ENCODE peak calls at places on chromosomes 4 and X, in four cellular contexts. M is GM03348, Q is osteocyte, E is fibroblast of lung. Y is an unnamed sample.

GRCh38 chrX:43559643-43560042 is 96.5 kb upstream of the MAOA start:
- DNase-seq in M (no peak), Q (no peak), E (peak; percentile 59), Y (peak; percentile 12)

GRCh38 chrX:137051978-137052640 is 18.3 kb upstream of the GPR101 start:
- DNase-seq in M (peak; percentile 79), Q (peak; percentile 90), E (peak; percentile 35), Y (no peak)

GRCh38 chr4:15913631-15913970 is 24.9 kb downstream of the FGFBP1 start:
- DNase-seq in M (peak; percentile 77), Q (no peak), E (peak; percentile 70), Y (peak; percentile 90)

GRCh38 chrX:74924449-74925209 is 623 bp downstream of the NEXMIF start:
- DNase-seq in M (peak; percentile 27), Q (peak; percentile 84), E (peak; percentile 0), Y (no peak)

GRCh38 chrX:123084797-123085196 is 99.3 kb upstream of the GRIA3 start:
- DNase-seq in M (peak; percentile 5), Q (no peak), E (no peak), Y (no peak)

GRCh38 chr4:24551492-24552330 is 32.6 kb downstream of the DHX15 start:
- DNase-seq in M (no peak), Q (no peak), E (peak; percentile 56), Y (no peak)

GRCh38 chr4:39464886-39465501 is 6.1 kb downstream of the LIAS start:
- DNase-seq in M (peak; percentile 80), Q (no peak), E (peak; percentile 86), Y (peak; percentile 46)

GRCh38 chr4:95102391-95102790 is 344.6 kb downstream of the BMPR1B start:
- DNase-seq in M (no peak), Q (no peak), E (no peak), Y (no peak)

GRCh38 chr4:55854132-55854531 is 684 bp downstream of the EXOC1 start:
- DNase-seq in M (peak; percentile 11), Q (no peak), E (no peak), Y (no peak)

GRCh38 chr4:151676301-151676700 is 84.5 kb downstream of the GATB start:
- DNase-seq in M (peak; percentile 78), Q (no peak), E (peak; percentile 65), Y (peak; percentile 67)

GRCh38 chr4:15882675-15883086 is 55.9 kb downstream of the FGFBP1 start:
- DNase-seq in M (peak; percentile 69), Q (no peak), E (peak; percentile 85), Y (peak; percentile 82)

GRCh38 chrX:152904151-152905080 is 6.5 kb downstream of the ZNF185 start:
- DNase-seq in M (peak; percentile 84), Q (no peak), E (peak; percentile 46), Y (no peak)

GRCh38 chr4:76055005-76055404 is 19.1 kb upstream of the CXCL11 start:
- DNase-seq in M (no peak), Q (no peak), E (no peak), Y (no peak)

GRCh38 chr4:102696763-102697162 is 64.0 kb downstream of the MANBA start:
- DNase-seq in M (no peak), Q (no peak), E (peak; percentile 86), Y (no peak)

GRCh38 chr4:64388252-64388651 is 21.0 kb downstream of the TECRL start:
- DNase-seq in M (no peak), Q (no peak), E (no peak), Y (no peak)

GRCh38 chr4:28686618-28687017 is 1826.0 kb downstream of the STIM2 start:
- DNase-seq in M (peak; percentile 21), Q (no peak), E (peak; percentile 6), Y (no peak)

GRCh38 chrX:129653985-129654651 is 638 bp downstream of the APLN start:
- DNase-seq in M (peak; percentile 39), Q (peak; percentile 83), E (no peak), Y (no peak)

GRCh38 chr4:22483551-22483981 is 32.3 kb downstream of the ADGRA3 start:
- DNase-seq in M (peak; percentile 30), Q (no peak), E (peak; percentile 90), Y (no peak)

GRCh38 chr4:173536808-173537429 is 6.9 kb upstream of the HAND2 start:
- DNase-seq in M (no peak), Q (no peak), E (no peak), Y (no peak)

GRCh38 chrX:386239-386767 is 404 bp downstream of the PPP2R3B start:
- DNase-seq in M (no peak), Q (no peak), E (no peak), Y (no peak)